ENCODE peak calls at places on chromosome 11, in ten cellular contexts. M is ELR; Y is fibroblast of lung; U is activated CD4-positive, alpha-beta T cell treated with anti-CD3 and anti-CD28 coated beads, Interleukin-2, amount 50 U/mL, for 1 hour; X is neural crest cell; O is NCI-H460; R is hippocampal formation; J is sciatic nerve; B is HEK293T; H is stimulated activated CD4-positive, alpha-beta T cell treated with anti-CD3 and anti-CD28 coated beads, Interleukin-15, amount 100 ng/mL, for 1 hour. F is an unnamed sample.

GRCh38 chr11:63518548-63518947 is 12.7 kb downstream of the LGALS12 start:
- DNase-seq in M (peak; percentile 66), Y (peak; percentile 79), U (no peak), X (no peak), O (no peak), R (no peak), J (no peak), B (no peak), H (no peak), F (no peak)

GRCh38 chr11:32422545-32422944 is 12.8 kb downstream of the WT1 start:
- DNase-seq in M (no peak), Y (no peak), U (no peak), X (no peak), O (no peak), R (no peak), J (no peak), B (no peak), H (no peak), F (no peak)

GRCh38 chr11:108286369-108286768 is 63.5 kb downstream of the ATM start:
- DNase-seq in M (no peak), Y (no peak), U (no peak), X (no peak), O (no peak), R (no peak), J (no peak), B (no peak), H (no peak), F (no peak)

GRCh38 chr11:32870676-32871075 is 21.9 kb upstream of the QSER1 start:
- DNase-seq in M (peak; percentile 28), Y (no peak), U (peak; percentile 23), X (no peak), O (no peak), R (no peak), J (no peak), B (peak; percentile 55), H (no peak), F (no peak)

GRCh38 chr11:36564376-36565032 is 3.3 kb upstream of the RAG1 start:
- DNase-seq in M (peak; percentile 69), Y (peak; percentile 46), U (peak; percentile 28), X (peak; percentile 42), O (peak; percentile 51), R (peak; percentile 62), J (peak; percentile 63), B (peak; percentile 50), H (no peak), F (no peak)

GRCh38 chr11:74672332-74672955 is 58.8 kb downstream of the CHRDL2 start:
- DNase-seq in M (no peak), Y (peak; percentile 45), U (no peak), X (no peak), O (no peak), R (no peak), J (no peak), B (no peak), H (no peak), F (no peak)

GRCh38 chr11:108562746-108563581 is 30.6 kb downstream of the EXPH5 start:
- DNase-seq in M (no peak), Y (peak; percentile 31), U (no peak), X (no peak), O (no peak), R (no peak), J (no peak), B (no peak), H (no peak), F (no peak)

GRCh38 chr11:96470521-96470920 is 80.7 kb downstream of the JRKL start:
- DNase-seq in M (peak; percentile 25), Y (no peak), U (no peak), X (no peak), O (no peak), R (no peak), J (no peak), B (no peak), H (no peak), F (no peak)

F was measured in left lobe of liver.